ENCODE peak calls at places on chromosome 21, in four cellular contexts. X, S, Q and B are unnamed samples.

GRCh38 chr21:46005481-46005881 is 23.9 kb downstream of the COL6A1 start:
- DNase-seq in X (no peak), S (no peak), Q (peak; percentile 23), B (no peak)

GRCh38 chr21:24939288-24939687 is 668.0 kb downstream of the MRPL39 start:
- DNase-seq in X (no peak), S (no peak), Q (no peak), B (no peak)

GRCh38 chr21:35046223-35046690 is 2.8 kb downstream of the RUNX1 start:
- DNase-seq in X (no peak), S (no peak), Q (no peak), B (no peak)

GRCh38 chr21:36773111-36773510 is 74.2 kb downstream of the SIM2 start:
- DNase-seq in X (peak; percentile 69), S (no peak), Q (peak; percentile 19), B (no peak)

GRCh38 chr21:36478941-36479340 is 981 bp downstream of the CLDN14 start:
- DNase-seq in X (no peak), S (peak; percentile 35), Q (no peak), B (no peak)

GRCh38 chr21:15311510-15311909 is 246.7 kb upstream of the NRIP1 start:
- DNase-seq in X (no peak), S (no peak), Q (no peak), B (no peak)

GRCh38 chr21:26042181-26042876 is 128.2 kb downstream of the APP start:
- DNase-seq in X (no peak), S (no peak), Q (no peak), B (no peak)

GRCh38 chr21:16071082-16071481 is 341.3 kb downstream of the USP25 start:
- DNase-seq in X (no peak), S (no peak), Q (peak; percentile 47), B (no peak)

GRCh38 chr21:10430007-10430406 is 91.4 kb upstream of the TPTE start:
- DNase-seq in X (no peak), S (no peak), Q (no peak), B (no peak)

GRCh38 chr21:45981154-45981606 is 390 bp upstream of the COL6A1 start:
- DNase-seq in X (peak; percentile 81), S (peak; percentile 84), Q (peak; percentile 87), B (peak; percentile 22)

GRCh38 chr21:17045214-17045835 is 467.5 kb upstream of the CXADR start:
- DNase-seq in X (no peak), S (no peak), Q (no peak), B (no peak)

GRCh38 chr21:43305811-43306311 is 121.1 kb downstream of the SIK1 start:
- DNase-seq in X (peak; percentile 21), S (peak; percentile 6), Q (no peak), B (no peak)

GRCh38 chr21:30146558-30147282 is 19.9 kb downstream of the CLDN17 start:
- DNase-seq in X (no peak), S (no peak), Q (no peak), B (no peak)

GRCh38 chr21:15063821-15064575 is 802 bp downstream of the NRIP1 start:
- DNase-seq in X (peak; percentile 59), S (peak; percentile 70), Q (peak; percentile 43), B (no peak)

GRCh38 chr21:25350056-25350455 is 257.2 kb downstream of the MRPL39 start:
- DNase-seq in X (no peak), S (peak; percentile 30), Q (no peak), B (no peak)

GRCh38 chr21:45536301-45537081 is 5.7 kb downstream of the SLC19A1 start:
- DNase-seq in X (peak; percentile 29), S (peak; percentile 39), Q (no peak), B (no peak)

GRCh38 chr21:37198989-37199924 is 67.9 kb downstream of the VPS26C start:
- DNase-seq in X (no peak), S (no peak), Q (no peak), B (no peak)

GRCh38 chr21:45507523-45507875 is 34.7 kb downstream of the SLC19A1 start:
- DNase-seq in X (peak; percentile 18), S (peak; percentile 15), Q (no peak), B (no peak)

DNA sequence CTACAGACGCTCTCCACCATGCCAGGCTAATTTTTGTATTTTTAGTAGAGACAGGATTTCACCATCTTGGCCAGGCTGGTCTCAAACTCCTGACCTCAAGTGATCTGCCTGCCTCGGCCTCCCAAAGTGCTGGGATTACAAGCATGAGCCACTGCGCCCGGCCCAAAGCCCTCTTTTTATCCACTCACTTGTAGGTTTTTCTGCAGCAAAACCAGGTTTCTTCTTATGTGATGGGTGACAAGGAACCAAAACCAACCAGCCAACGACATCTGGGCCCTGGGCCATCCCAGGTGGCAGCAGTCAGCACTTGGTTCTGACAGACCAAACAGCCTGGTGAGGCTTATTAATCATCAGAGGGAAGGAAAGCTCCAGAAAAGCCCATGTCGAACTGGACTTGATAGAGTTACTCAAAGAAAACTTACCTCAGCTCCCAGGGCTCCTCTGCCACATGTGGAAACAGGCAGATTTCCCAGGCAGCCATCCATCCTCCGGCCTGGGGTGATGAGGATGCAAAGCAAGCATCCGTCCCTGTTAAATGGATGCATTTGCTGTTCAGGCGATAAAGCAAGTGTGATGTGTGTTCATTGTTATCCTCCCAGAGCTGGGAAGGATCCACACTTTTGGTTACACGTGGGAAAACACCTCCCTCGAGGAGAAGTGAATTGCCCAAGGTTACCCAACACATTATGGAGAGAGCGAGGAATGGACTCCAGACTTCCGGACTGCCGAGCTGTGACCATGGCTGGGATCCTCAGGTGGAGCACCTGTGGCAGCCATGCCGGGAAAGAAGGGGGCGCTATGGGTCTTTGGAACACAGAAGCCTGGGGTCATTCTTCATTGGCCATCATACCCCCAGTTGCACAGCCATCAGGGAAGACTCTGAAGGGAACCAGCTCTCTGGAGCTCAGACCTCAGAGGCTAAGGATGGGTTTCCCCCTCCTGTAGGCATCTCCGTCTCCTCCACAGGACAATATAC is 118.8 kb downstream of the HUNK start:
- DNase-seq in X (no peak), S (no peak), Q (no peak), B (no peak)
- TF ChIP-seq CTCF in X (no peak), S (no peak), Q (no peak), B (no peak)

GRCh38 chr21:31409849-31410762 is 66.0 kb upstream of the TIAM1 start:
- DNase-seq in X (no peak), S (no peak), Q (no peak), B (no peak)
- TF ChIP-seq CTCF in X (no peak), S (no peak), Q (no peak), B (no peak)

DNA sequence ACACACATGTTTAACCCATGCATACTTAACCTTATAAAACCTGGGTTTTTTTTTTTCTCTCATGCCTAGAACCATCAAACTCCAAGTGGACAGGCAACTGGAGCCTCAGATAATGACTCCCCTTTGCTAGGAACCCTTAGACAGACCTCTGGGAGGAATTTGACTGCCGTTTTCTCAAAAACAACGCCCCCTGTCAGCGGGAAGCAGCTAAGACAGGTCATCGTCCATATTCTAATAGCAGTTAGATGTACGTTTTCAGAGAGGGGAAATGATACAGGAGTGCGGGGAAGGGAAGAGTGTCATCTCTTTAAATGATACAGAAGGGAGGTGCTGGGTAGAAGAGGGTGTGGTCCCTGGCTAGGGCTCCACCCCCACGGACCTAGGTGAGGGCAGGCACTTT is 34.7 kb downstream of the LRRC3 start:
- DNase-seq in X (no peak), S (no peak), Q (no peak), B (no peak)
- TF ChIP-seq CTCF in X (no peak), S (peak; percentile 13), Q (no peak), B (no peak)

DNA sequence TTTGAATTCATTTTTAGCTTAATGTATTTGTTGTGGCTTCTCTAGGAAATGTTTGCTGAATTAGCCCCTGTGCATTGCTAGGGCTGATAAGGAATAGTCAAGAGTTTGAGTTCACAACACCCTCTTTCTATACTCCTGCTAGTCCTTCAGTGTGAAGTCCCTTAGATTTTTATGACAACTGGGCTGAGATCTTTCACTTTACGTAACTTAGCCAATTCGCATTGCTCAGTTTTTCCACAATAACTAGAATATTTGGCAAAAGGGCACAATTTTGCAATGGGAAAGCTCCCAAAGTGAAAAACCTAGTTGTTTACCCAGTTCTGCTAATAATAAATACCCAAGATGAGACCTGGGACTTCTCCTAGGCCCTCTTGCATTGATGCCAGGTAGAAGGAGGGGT is 6.9 kb upstream of the KCNJ15 start:
- DNase-seq in X (no peak), S (no peak), Q (no peak), B (no peak)
- TF ChIP-seq CTCF in X (no peak), S (no peak), Q (no peak), B (no peak)

DNA sequence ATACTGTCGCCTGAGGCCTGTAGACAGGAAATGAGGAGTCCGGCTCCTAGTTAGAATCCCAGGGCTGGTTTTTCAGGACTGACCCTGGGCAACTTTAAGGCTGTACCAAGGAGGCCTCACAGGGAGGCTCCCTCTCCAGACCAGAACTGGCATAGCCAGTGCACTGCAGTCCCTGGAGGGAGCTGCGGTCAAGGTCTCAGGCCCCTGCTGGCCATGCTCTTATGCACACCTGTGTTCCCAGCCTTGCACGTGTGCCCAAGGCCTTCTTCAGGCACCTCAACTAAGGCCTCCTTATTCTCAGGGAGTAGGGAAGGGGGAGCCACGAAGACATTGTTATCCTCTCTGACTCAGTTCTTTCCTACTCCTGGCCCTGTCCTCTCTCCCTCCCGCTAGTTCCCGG is 22.0 kb upstream of the IFNAR1 start:
- DNase-seq in X (no peak), S (no peak), Q (no peak), B (no peak)
- TF ChIP-seq CTCF in X (no peak), S (no peak), Q (no peak), B (no peak)

GRCh38 chr21:40051801-40052200 is 184.6 kb downstream of the PCP4 start:
- DNase-seq in X (no peak), S (no peak), Q (no peak), B (no peak)

GRCh38 chr21:40049031-40049958 is 182.1 kb downstream of the PCP4 start:
- DNase-seq in X (no peak), S (no peak), Q (peak; percentile 42), B (no peak)

GRCh38 chr21:40052276-40052675 is 185.0 kb downstream of the PCP4 start:
- DNase-seq in X (no peak), S (no peak), Q (no peak), B (no peak)

GRCh38 chr21:40047993-40048730 is 180.9 kb downstream of the PCP4 start:
- DNase-seq in X (no peak), S (no peak), Q (no peak), B (no peak)

GRCh38 chr21:40049959-40050290 is 182.7 kb downstream of the PCP4 start:
- DNase-seq in X (no peak), S (no peak), Q (no peak), B (no peak)
- TF ChIP-seq CTCF in X (no peak), S (no peak), Q (no peak), B (no peak)